ENCODE peak calls at places on chromosomes 16 and 17, in eight cellular contexts. One of them, this sample, is unnamed.

GRCh38 chr16:7221157-7221556 is 111.5 kb upstream of the RBFOX1 start:
- DNase-seq in NCI-H1092: no peak
- DNase-seq in stimulated activated CD8-positive, alpha-beta memory T cell treated with anti-CD3 and anti-CD28 coated beads, Interleukin-2, amount 100 ng/mL, for 1 hour: no peak
- DNase-seq in NCI-H2081: no peak
- DNase-seq in mucosa of gallbladder: no peak
- DNase-seq in SJSA1: no peak
- DNase-seq in NCI-H187 treated with DMSO at 0.1 percent for 48 hours: no peak
- DNase-seq in LoVo: no peak
- DNase-seq in this sample: no peak

GRCh38 chr16:58459344-58460218 is 40.4 kb upstream of the NDRG4 start:
- DNase-seq in NCI-H1092: no peak
- DNase-seq in stimulated activated CD8-positive, alpha-beta memory T cell treated with anti-CD3 and anti-CD28 coated beads, Interleukin-2, amount 100 ng/mL, for 1 hour: no peak
- DNase-seq in NCI-H2081: no peak
- DNase-seq in mucosa of gallbladder: no peak
- DNase-seq in SJSA1: no peak
- DNase-seq in NCI-H187 treated with DMSO at 0.1 percent for 48 hours: no peak
- DNase-seq in LoVo: peak
- DNase-seq in this sample: no peak

GRCh38 chr17:39848600-39848999 is 15.5 kb downstream of the IKZF3 start:
- DNase-seq in NCI-H1092: no peak
- DNase-seq in stimulated activated CD8-positive, alpha-beta memory T cell treated with anti-CD3 and anti-CD28 coated beads, Interleukin-2, amount 100 ng/mL, for 1 hour: no peak
- DNase-seq in NCI-H2081: no peak
- DNase-seq in mucosa of gallbladder: no peak
- DNase-seq in SJSA1: no peak
- DNase-seq in NCI-H187 treated with DMSO at 0.1 percent for 48 hours: no peak
- DNase-seq in LoVo: no peak
- DNase-seq in this sample: no peak

GRCh38 chr17:49717371-49717841 is 9.6 kb upstream of the SLC35B1 start:
- DNase-seq in NCI-H1092: no peak
- DNase-seq in stimulated activated CD8-positive, alpha-beta memory T cell treated with anti-CD3 and anti-CD28 coated beads, Interleukin-2, amount 100 ng/mL, for 1 hour: no peak
- DNase-seq in NCI-H2081: no peak
- DNase-seq in mucosa of gallbladder: no peak
- DNase-seq in SJSA1: no peak
- DNase-seq in NCI-H187 treated with DMSO at 0.1 percent for 48 hours: no peak
- DNase-seq in LoVo: no peak
- DNase-seq in this sample: no peak

GRCh38 chr17:7095642-7096041 is 15.6 kb upstream of the CLEC10A start:
- DNase-seq in NCI-H1092: no peak
- DNase-seq in stimulated activated CD8-positive, alpha-beta memory T cell treated with anti-CD3 and anti-CD28 coated beads, Interleukin-2, amount 100 ng/mL, for 1 hour: no peak
- DNase-seq in NCI-H2081: no peak
- DNase-seq in mucosa of gallbladder: no peak
- DNase-seq in SJSA1: no peak
- DNase-seq in NCI-H187 treated with DMSO at 0.1 percent for 48 hours: no peak
- DNase-seq in LoVo: no peak
- DNase-seq in this sample: no peak

GRCh38 chr17:12047977-12048376 is 27.3 kb downstream of the MAP2K4 start:
- DNase-seq in NCI-H1092: no peak
- DNase-seq in stimulated activated CD8-positive, alpha-beta memory T cell treated with anti-CD3 and anti-CD28 coated beads, Interleukin-2, amount 100 ng/mL, for 1 hour: no peak
- DNase-seq in NCI-H2081: no peak
- DNase-seq in mucosa of gallbladder: no peak
- DNase-seq in SJSA1: peak
- DNase-seq in NCI-H187 treated with DMSO at 0.1 percent for 48 hours: no peak
- DNase-seq in LoVo: peak
- DNase-seq in this sample: no peak

GRCh38 chr17:3295632-3296031 is 2.5 kb downstream of the OR3A1 start:
- DNase-seq in NCI-H1092: no peak
- DNase-seq in stimulated activated CD8-positive, alpha-beta memory T cell treated with anti-CD3 and anti-CD28 coated beads, Interleukin-2, amount 100 ng/mL, for 1 hour: no peak
- DNase-seq in NCI-H2081: no peak
- DNase-seq in mucosa of gallbladder: no peak
- DNase-seq in SJSA1: no peak
- DNase-seq in NCI-H187 treated with DMSO at 0.1 percent for 48 hours: no peak
- DNase-seq in LoVo: no peak
- DNase-seq in this sample: no peak

GRCh38 chr16:13779676-13780075 is 140.3 kb upstream of the ERCC4 start:
- DNase-seq in NCI-H1092: no peak
- DNase-seq in stimulated activated CD8-positive, alpha-beta memory T cell treated with anti-CD3 and anti-CD28 coated beads, Interleukin-2, amount 100 ng/mL, for 1 hour: no peak
- DNase-seq in NCI-H2081: no peak
- DNase-seq in mucosa of gallbladder: no peak
- DNase-seq in SJSA1: no peak
- DNase-seq in NCI-H187 treated with DMSO at 0.1 percent for 48 hours: no peak
- DNase-seq in LoVo: no peak
- DNase-seq in this sample: no peak

GRCh38 chr17:19744492-19744891 is 3.6 kb downstream of the ALDH3A1 start:
- DNase-seq in NCI-H1092: no peak
- DNase-seq in stimulated activated CD8-positive, alpha-beta memory T cell treated with anti-CD3 and anti-CD28 coated beads, Interleukin-2, amount 100 ng/mL, for 1 hour: no peak
- DNase-seq in NCI-H2081: no peak
- DNase-seq in mucosa of gallbladder: no peak
- DNase-seq in SJSA1: no peak
- DNase-seq in NCI-H187 treated with DMSO at 0.1 percent for 48 hours: no peak
- DNase-seq in LoVo: no peak
- DNase-seq in this sample: no peak

GRCh38 chr16:86575754-86576557 is 2.4 kb upstream of the FOXL1 start:
- DNase-seq in NCI-H1092: no peak
- DNase-seq in stimulated activated CD8-positive, alpha-beta memory T cell treated with anti-CD3 and anti-CD28 coated beads, Interleukin-2, amount 100 ng/mL, for 1 hour: no peak
- DNase-seq in NCI-H2081: peak
- DNase-seq in mucosa of gallbladder: peak
- DNase-seq in SJSA1: no peak
- DNase-seq in NCI-H187 treated with DMSO at 0.1 percent for 48 hours: no peak
- DNase-seq in LoVo: peak
- DNase-seq in this sample: no peak

GRCh38 chr16:55834044-55834443 is 1.1 kb upstream of the CES1 start:
- DNase-seq in NCI-H1092: no peak
- DNase-seq in stimulated activated CD8-positive, alpha-beta memory T cell treated with anti-CD3 and anti-CD28 coated beads, Interleukin-2, amount 100 ng/mL, for 1 hour: no peak
- DNase-seq in NCI-H2081: no peak
- DNase-seq in mucosa of gallbladder: no peak
- DNase-seq in SJSA1: no peak
- DNase-seq in NCI-H187 treated with DMSO at 0.1 percent for 48 hours: no peak
- DNase-seq in LoVo: no peak
- DNase-seq in this sample: no peak

GRCh38 chr16:19607610-19608280 is 52.2 kb downstream of the VPS35L start:
- DNase-seq in NCI-H1092: no peak
- DNase-seq in stimulated activated CD8-positive, alpha-beta memory T cell treated with anti-CD3 and anti-CD28 coated beads, Interleukin-2, amount 100 ng/mL, for 1 hour: no peak
- DNase-seq in NCI-H2081: no peak
- DNase-seq in mucosa of gallbladder: no peak
- DNase-seq in SJSA1: no peak
- DNase-seq in NCI-H187 treated with DMSO at 0.1 percent for 48 hours: no peak
- DNase-seq in LoVo: no peak
- DNase-seq in this sample: no peak

GRCh38 chr17:8857919-8858318 is 9.6 kb downstream of the PIK3R6 start:
- DNase-seq in NCI-H1092: no peak
- DNase-seq in stimulated activated CD8-positive, alpha-beta memory T cell treated with anti-CD3 and anti-CD28 coated beads, Interleukin-2, amount 100 ng/mL, for 1 hour: no peak
- DNase-seq in NCI-H2081: peak
- DNase-seq in mucosa of gallbladder: no peak
- DNase-seq in SJSA1: peak
- DNase-seq in NCI-H187 treated with DMSO at 0.1 percent for 48 hours: no peak
- DNase-seq in LoVo: no peak
- DNase-seq in this sample: no peak

GRCh38 chr17:2449486-2449885 is 48.6 kb upstream of the MNT start:
- DNase-seq in NCI-H1092: no peak
- DNase-seq in stimulated activated CD8-positive, alpha-beta memory T cell treated with anti-CD3 and anti-CD28 coated beads, Interleukin-2, amount 100 ng/mL, for 1 hour: no peak
- DNase-seq in NCI-H2081: no peak
- DNase-seq in mucosa of gallbladder: no peak
- DNase-seq in SJSA1: no peak
- DNase-seq in NCI-H187 treated with DMSO at 0.1 percent for 48 hours: no peak
- DNase-seq in LoVo: no peak
- DNase-seq in this sample: no peak

GRCh38 chr17:38743556-38744171 is 4.5 kb downstream of the PCGF2 start:
- DNase-seq in NCI-H1092: peak
- DNase-seq in stimulated activated CD8-positive, alpha-beta memory T cell treated with anti-CD3 and anti-CD28 coated beads, Interleukin-2, amount 100 ng/mL, for 1 hour: no peak
- DNase-seq in NCI-H2081: peak
- DNase-seq in mucosa of gallbladder: no peak
- DNase-seq in SJSA1: no peak
- DNase-seq in NCI-H187 treated with DMSO at 0.1 percent for 48 hours: no peak
- DNase-seq in LoVo: no peak
- DNase-seq in this sample: no peak

GRCh38 chr17:13273744-13274295 is 256.0 kb upstream of the ELAC2 start:
- DNase-seq in NCI-H1092: no peak
- DNase-seq in stimulated activated CD8-positive, alpha-beta memory T cell treated with anti-CD3 and anti-CD28 coated beads, Interleukin-2, amount 100 ng/mL, for 1 hour: no peak
- DNase-seq in NCI-H2081: no peak
- DNase-seq in mucosa of gallbladder: no peak
- DNase-seq in SJSA1: peak
- DNase-seq in NCI-H187 treated with DMSO at 0.1 percent for 48 hours: no peak
- DNase-seq in LoVo: no peak
- DNase-seq in this sample: no peak

GRCh38 chr17:13917635-13918034 is 151.7 kb upstream of the COX10 start:
- DNase-seq in NCI-H1092: no peak
- DNase-seq in stimulated activated CD8-positive, alpha-beta memory T cell treated with anti-CD3 and anti-CD28 coated beads, Interleukin-2, amount 100 ng/mL, for 1 hour: no peak
- DNase-seq in NCI-H2081: no peak
- DNase-seq in mucosa of gallbladder: no peak
- DNase-seq in SJSA1: no peak
- DNase-seq in NCI-H187 treated with DMSO at 0.1 percent for 48 hours: no peak
- DNase-seq in LoVo: no peak
- DNase-seq in this sample: no peak

GRCh38 chr16:24673155-24673554 is 56.3 kb upstream of the TNRC6A start:
- DNase-seq in NCI-H1092: no peak
- DNase-seq in stimulated activated CD8-positive, alpha-beta memory T cell treated with anti-CD3 and anti-CD28 coated beads, Interleukin-2, amount 100 ng/mL, for 1 hour: no peak
- DNase-seq in NCI-H2081: no peak
- DNase-seq in mucosa of gallbladder: no peak
- DNase-seq in SJSA1: no peak
- DNase-seq in NCI-H187 treated with DMSO at 0.1 percent for 48 hours: no peak
- DNase-seq in LoVo: no peak
- DNase-seq in this sample: no peak

GRCh38 chr17:2138318-2138717 is 83.4 kb downstream of the HIC1 start:
- DNase-seq in NCI-H1092: no peak
- DNase-seq in stimulated activated CD8-positive, alpha-beta memory T cell treated with anti-CD3 and anti-CD28 coated beads, Interleukin-2, amount 100 ng/mL, for 1 hour: no peak
- DNase-seq in NCI-H2081: no peak
- DNase-seq in mucosa of gallbladder: no peak
- DNase-seq in SJSA1: peak
- DNase-seq in NCI-H187 treated with DMSO at 0.1 percent for 48 hours: no peak
- DNase-seq in LoVo: no peak
- DNase-seq in this sample: no peak

GRCh38 chr17:36768355-36768754 is 167.0 kb downstream of the MRM1 start:
- DNase-seq in NCI-H1092: no peak
- DNase-seq in stimulated activated CD8-positive, alpha-beta memory T cell treated with anti-CD3 and anti-CD28 coated beads, Interleukin-2, amount 100 ng/mL, for 1 hour: no peak
- DNase-seq in NCI-H2081: no peak
- DNase-seq in mucosa of gallbladder: no peak
- DNase-seq in SJSA1: no peak
- DNase-seq in NCI-H187 treated with DMSO at 0.1 percent for 48 hours: no peak
- DNase-seq in LoVo: no peak
- DNase-seq in this sample: no peak

This sample was measured in esophagus squamous epithelium.